ENCODE peak calls at places on chromosomes 12 and 14, in ten cellular contexts. E, X, S, M, O, Z, N, B, R and W are unnamed samples.

GRCh38 chr12:13052414-13052813 is 8.2 kb downstream of the FAM234B start:
- DNase-seq in E (no peak), X (no peak), S (no peak), M (no peak), O (no peak), Z (no peak), N (no peak), B (no peak), R (no peak), W (no peak)

GRCh38 chr14:103552011-103552797 is 10.3 kb downstream of the BAG5 start:
- DNase-seq in E (peak), X (peak), S (no peak), M (peak), O (no peak), Z (no peak), N (peak), B (no peak), R (no peak), W (no peak)

GRCh38 chr14:100850841-100851585 is 25.1 kb downstream of the MEG3 start:
- DNase-seq in E (peak), X (no peak), S (peak), M (peak), O (no peak), Z (no peak), N (peak), B (no peak), R (peak), W (peak)

GRCh38 chr14:71380271-71380670 is 473.0 kb downstream of the PCNX1 start:
- DNase-seq in E (no peak), X (peak), S (no peak), M (peak), O (no peak), Z (no peak), N (no peak), B (no peak), R (no peak), W (no peak)

GRCh38 chr12:24198070-24198469 is 248.6 kb upstream of the SOX5 start:
- DNase-seq in E (no peak), X (no peak), S (no peak), M (peak), O (no peak), Z (no peak), N (no peak), B (no peak), R (no peak), W (no peak)

GRCh38 chr12:99619389-99620158 is 28.0 kb upstream of the GARIN6 start:
- DNase-seq in E (no peak), X (peak), S (no peak), M (peak), O (no peak), Z (no peak), N (no peak), B (peak), R (no peak), W (no peak)

GRCh38 chr12:55693323-55694187 is 14.1 kb downstream of the ITGA7 start:
- DNase-seq in E (no peak), X (no peak), S (no peak), M (no peak), O (no peak), Z (no peak), N (peak), B (no peak), R (no peak), W (no peak)

GRCh38 chr14:104885031-104885972 is 20.2 kb downstream of the CEP170B start:
- DNase-seq in E (peak), X (no peak), S (no peak), M (no peak), O (no peak), Z (no peak), N (no peak), B (no peak), R (no peak), W (no peak)

GRCh38 chr12:2934371-2934770 is 24.8 kb upstream of the TEAD4 start:
- DNase-seq in E (no peak), X (no peak), S (no peak), M (no peak), O (no peak), Z (no peak), N (no peak), B (no peak), R (no peak), W (no peak)

GRCh38 chr12:47785036-47785886 is 12.2 kb downstream of the SLC48A1 start:
- DNase-seq in E (no peak), X (no peak), S (no peak), M (no peak), O (no peak), Z (no peak), N (peak), B (no peak), R (no peak), W (no peak)

GRCh38 chr12:41466762-41467270 is 278.7 kb downstream of the PDZRN4 start:
- DNase-seq in E (no peak), X (no peak), S (no peak), M (peak), O (no peak), Z (no peak), N (no peak), B (no peak), R (no peak), W (no peak)

GRCh38 chr12:14244876-14245669 is 120.4 kb upstream of the ATF7IP start:
- DNase-seq in E (no peak), X (no peak), S (no peak), M (no peak), O (no peak), Z (no peak), N (no peak), B (no peak), R (no peak), W (no peak)

GRCh38 chr12:68785358-68785757 is 22.6 kb upstream of the MDM2 start:
- DNase-seq in E (no peak), X (no peak), S (no peak), M (peak), O (no peak), Z (no peak), N (no peak), B (no peak), R (no peak), W (no peak)

GRCh38 chr12:130689408-130690405 is 26.4 kb downstream of the RIMBP2 start:
- DNase-seq in E (no peak), X (no peak), S (no peak), M (no peak), O (no peak), Z (no peak), N (no peak), B (no peak), R (no peak), W (no peak)

GRCh38 chr14:91317381-91318313 is 73.1 kb upstream of the GPR68 start:
- DNase-seq in E (peak), X (no peak), S (peak), M (peak), O (no peak), Z (no peak), N (no peak), B (no peak), R (peak), W (no peak)

GRCh38 chr12:50242751-50243191 is 40.5 kb downstream of the LIMA1 start:
- DNase-seq in E (no peak), X (peak), S (no peak), M (peak), O (no peak), Z (no peak), N (no peak), B (no peak), R (no peak), W (no peak)

GRCh38 chr14:61218765-61219164 is 62.4 kb downstream of the TMEM30B start:
- DNase-seq in E (no peak), X (peak), S (no peak), M (no peak), O (no peak), Z (no peak), N (peak), B (no peak), R (no peak), W (no peak)

GRCh38 chr14:24921903-24922302 is 128.0 kb downstream of the STXBP6 start:
- DNase-seq in E (no peak), X (peak), S (no peak), M (peak), O (no peak), Z (no peak), N (no peak), B (no peak), R (no peak), W (no peak)

GRCh38 chr14:56514663-56515371 is 64.8 kb upstream of the TMEM260 start:
- DNase-seq in E (no peak), X (peak), S (no peak), M (peak), O (no peak), Z (no peak), N (no peak), B (no peak), R (peak), W (no peak)

GRCh38 chr14:58547649-58548048 is 90.1 kb upstream of the DACT1 start:
- DNase-seq in E (no peak), X (no peak), S (no peak), M (no peak), O (no peak), Z (no peak), N (no peak), B (no peak), R (no peak), W (no peak)

GRCh38 chr12:66900616-66901015 is 221.7 kb upstream of the GRIP1 start:
- DNase-seq in E (no peak), X (no peak), S (no peak), M (peak), O (no peak), Z (no peak), N (no peak), B (no peak), R (no peak), W (no peak)

GRCh38 chr12:100576311-100577036 is 3.0 kb downstream of the GAS2L3 start:
- DNase-seq in E (no peak), X (peak), S (no peak), M (peak), O (no peak), Z (no peak), N (no peak), B (peak), R (no peak), W (no peak)

GRCh38 chr14:61545716-61546455 is 149.4 kb upstream of the HIF1A start:
- DNase-seq in E (no peak), X (no peak), S (no peak), M (no peak), O (no peak), Z (peak), N (no peak), B (no peak), R (no peak), W (no peak)

GRCh38 chr14:103501041-103501870 is 21.4 kb downstream of the CKB start:
- DNase-seq in E (peak), X (no peak), S (no peak), M (no peak), O (no peak), Z (no peak), N (no peak), B (no peak), R (no peak), W (no peak)

GRCh38 chr12:49227701-49228100 is 37.2 kb upstream of the TUBA1C start:
- DNase-seq in E (no peak), X (no peak), S (no peak), M (no peak), O (no peak), Z (no peak), N (peak), B (no peak), R (no peak), W (no peak)

GRCh38 chr12:48199784-48200198 is 3.3 kb downstream of the OR10AD1 start:
- DNase-seq in E (peak), X (peak), S (no peak), M (peak), O (no peak), Z (no peak), N (no peak), B (peak), R (no peak), W (no peak)

GRCh38 chr14:63224196-63224595 is 20.0 kb downstream of the RHOJ start:
- DNase-seq in E (no peak), X (no peak), S (no peak), M (no peak), O (no peak), Z (no peak), N (no peak), B (no peak), R (no peak), W (no peak)

GRCh38 chr12:21416611-21417121 is 20.8 kb upstream of the PYROXD1 start:
- DNase-seq in E (no peak), X (peak), S (no peak), M (peak), O (no peak), Z (no peak), N (no peak), B (no peak), R (no peak), W (no peak)

GRCh38 chr14:106442857-106443256 is 916.5 kb downstream of the TMEM121 start:
- DNase-seq in E (no peak), X (no peak), S (no peak), M (no peak), O (no peak), Z (no peak), N (no peak), B (no peak), R (peak), W (no peak)

GRCh38 chr14:68935761-68936209 is 43.3 kb downstream of the ACTN1 start:
- DNase-seq in E (peak), X (no peak), S (no peak), M (peak), O (no peak), Z (no peak), N (no peak), B (no peak), R (no peak), W (no peak)

GRCh38 chr12:80892597-80893445 is 44.9 kb downstream of the LIN7A start:
- DNase-seq in E (no peak), X (peak), S (no peak), M (no peak), O (no peak), Z (no peak), N (no peak), B (no peak), R (no peak), W (no peak)

GRCh38 chr12:122032570-122032969 is 10.9 kb downstream of the BCL7A start:
- DNase-seq in E (no peak), X (no peak), S (no peak), M (no peak), O (no peak), Z (no peak), N (no peak), B (no peak), R (no peak), W (no peak)

GRCh38 chr14:34874386-34875030 is 652 bp downstream of the BAZ1A start:
- DNase-seq in E (peak), X (peak), S (peak), M (peak), O (peak), Z (peak), N (peak), B (no peak), R (peak), W (peak)

GRCh38 chr14:91350813-91351507 is 66.7 kb downstream of the CCDC88C start:
- DNase-seq in E (no peak), X (no peak), S (no peak), M (no peak), O (no peak), Z (no peak), N (no peak), B (no peak), R (peak), W (no peak)

GRCh38 chr14:90508073-90508472 is 111.2 kb downstream of the CALM1 start:
- DNase-seq in E (no peak), X (no peak), S (no peak), M (no peak), O (no peak), Z (no peak), N (no peak), B (no peak), R (no peak), W (no peak)

GRCh38 chr14:24277606-24278321 is 6.4 kb upstream of the RABGGTA start:
- DNase-seq in E (no peak), X (no peak), S (peak), M (no peak), O (no peak), Z (no peak), N (no peak), B (no peak), R (peak), W (no peak)

GRCh38 chr12:42285431-42285830 is 40.5 kb downstream of the ZCRB1 start:
- DNase-seq in E (no peak), X (no peak), S (no peak), M (no peak), O (no peak), Z (no peak), N (no peak), B (no peak), R (no peak), W (no peak)